ENCODE peak calls at places on chromosome 1, in six cellular contexts. F, M, I, W, Q and O are unnamed samples.

GRCh38 chr1:63607322-63607721 is 14.1 kb downstream of the PGM1 start:
- DNase-seq in F (no peak), M (no peak), I (no peak), W (no peak), Q (no peak), O (no peak)

GRCh38 chr1:190344454-190344853 is 133.2 kb downstream of the BRINP3 start:
- DNase-seq in F (no peak), M (no peak), I (no peak), W (no peak), Q (no peak), O (no peak)

GRCh38 chr1:9233241-9233941 is 1.2 kb upstream of the H6PD start:
- DNase-seq in F (no peak), M (no peak), I (no peak), W (peak), Q (no peak), O (no peak)

GRCh38 chr1:92583821-92584760 is 97.4 kb upstream of the GFI1 start:
- DNase-seq in F (no peak), M (no peak), I (no peak), W (no peak), Q (no peak), O (no peak)

GRCh38 chr1:55375617-55376258 is 160.6 kb upstream of the USP24 start:
- DNase-seq in F (peak), M (peak), I (peak), W (peak), Q (peak), O (peak)

GRCh38 chr1:244626709-244627108 is 26.2 kb upstream of the DESI2 start:
- DNase-seq in F (no peak), M (no peak), I (no peak), W (no peak), Q (no peak), O (no peak)

GRCh38 chr1:226716577-226716976 is 22.5 kb downstream of the ITPKB start:
- DNase-seq in F (no peak), M (no peak), I (no peak), W (no peak), Q (no peak), O (no peak)

GRCh38 chr1:5432436-5432835 is 559.8 kb downstream of the NPHP4 start:
- DNase-seq in F (no peak), M (no peak), I (no peak), W (no peak), Q (no peak), O (no peak)

GRCh38 chr1:150161747-150162581 is 12.2 kb downstream of the PLEKHO1 start:
- DNase-seq in F (no peak), M (peak), I (no peak), W (no peak), Q (no peak), O (peak)

GRCh38 chr1:247337961-247338360 is 6.3 kb upstream of the ZNF496 start:
- DNase-seq in F (no peak), M (no peak), I (no peak), W (no peak), Q (no peak), O (no peak)

GRCh38 chr1:88013485-88013884 is 670.6 kb upstream of the PKN2 start:
- DNase-seq in F (no peak), M (no peak), I (no peak), W (no peak), Q (no peak), O (no peak)

GRCh38 chr1:110770832-110771231 is 96.1 kb upstream of the KCNA3 start:
- DNase-seq in F (no peak), M (no peak), I (no peak), W (no peak), Q (no peak), O (no peak)

GRCh38 chr1:212557739-212558664 is 50.6 kb upstream of the ATF3 start:
- DNase-seq in F (peak), M (no peak), I (peak), W (no peak), Q (no peak), O (peak)

GRCh38 chr1:248808876-248809275 is 16.8 kb downstream of the SH3BP5L start:
- DNase-seq in F (no peak), M (no peak), I (peak), W (no peak), Q (no peak), O (no peak)

GRCh38 chr1:203935286-203935685 is 73.9 kb downstream of the SNRPE start:
- DNase-seq in F (no peak), M (no peak), I (no peak), W (no peak), Q (no peak), O (no peak)

GRCh38 chr1:93013311-93014091 is 52.2 kb upstream of the DIPK1A start:
- DNase-seq in F (no peak), M (no peak), I (no peak), W (no peak), Q (no peak), O (no peak)

GRCh38 chr1:8590696-8591351 is 226.6 kb downstream of the RERE start:
- DNase-seq in F (no peak), M (no peak), I (no peak), W (no peak), Q (no peak), O (no peak)

DNA sequence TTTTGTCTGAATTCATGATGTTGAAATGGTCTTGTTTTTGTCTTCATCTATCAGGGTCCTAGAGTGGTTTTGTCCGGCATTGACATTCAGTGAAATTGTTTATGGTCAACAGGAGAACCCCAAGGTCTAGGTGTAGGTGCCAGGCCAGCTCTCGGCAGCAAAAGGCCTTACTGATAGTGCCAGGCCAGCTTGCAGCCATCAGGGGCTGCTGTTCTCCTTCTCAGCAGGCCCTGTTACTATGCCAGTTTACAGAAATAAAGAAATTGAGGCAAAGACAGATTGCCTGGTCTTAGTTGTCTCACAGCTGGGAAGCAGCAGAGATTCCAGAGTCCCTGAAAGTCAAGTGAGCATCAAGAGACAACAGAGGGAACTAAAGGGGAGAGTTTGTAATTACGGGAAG is 12.0 kb downstream of the HMGB4 start:
- DNase-seq in F (no peak), M (no peak), I (no peak), W (no peak), Q (no peak), O (no peak)
- TF ChIP-seq CTCF in F (no peak), M (no peak), I (no peak), W (no peak), Q (no peak), O (no peak)

GRCh38 chr1:186978596-186979556 is 150.1 kb downstream of the PLA2G4A start:
- DNase-seq in F (peak), M (no peak), I (no peak), W (no peak), Q (no peak), O (no peak)
- TF ChIP-seq REST in F (no peak), M (no peak), I (no peak), W (no peak), Q (no peak), O (no peak)

DNA sequence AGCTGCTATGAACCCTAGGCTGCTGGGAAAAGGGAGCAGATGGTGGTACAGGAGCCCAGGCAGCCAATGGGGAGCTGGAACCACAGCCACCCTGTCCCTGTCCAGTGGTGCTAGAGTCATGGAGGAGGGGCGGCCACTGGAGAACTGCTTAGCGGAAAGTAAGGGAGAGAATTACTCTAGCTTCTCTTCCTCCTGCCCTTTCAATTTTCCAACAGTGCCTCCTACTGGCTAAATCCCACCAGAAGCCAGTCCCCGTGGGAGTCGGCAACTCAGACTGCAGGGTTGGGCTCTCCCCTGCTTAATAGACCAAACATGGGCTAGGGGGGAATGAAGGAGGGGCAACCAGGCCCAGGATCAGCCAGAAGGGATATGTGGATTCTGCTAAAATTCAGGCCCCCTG is 154.5 kb downstream of the ACTL8 start:
- DNase-seq in F (no peak), M (no peak), I (no peak), W (no peak), Q (no peak), O (peak)
- TF ChIP-seq CTCF in F (peak), M (peak), I (peak), W (peak), Q (peak), O (peak)

GRCh38 chr1:85583355-85584263 is 3.0 kb downstream of the CCN1 start:
- DNase-seq in F (no peak), M (no peak), I (no peak), W (no peak), Q (no peak), O (no peak)
- TF ChIP-seq REST in F (no peak), M (no peak), I (no peak), W (no peak), Q (no peak), O (no peak)

GRCh38 chr1:22379566-22379965 is 72.1 kb upstream of the ZBTB40 start:
- DNase-seq in F (peak), M (no peak), I (no peak), W (no peak), Q (no peak), O (no peak)

GRCh38 chr1:22383526-22384291 is 67.9 kb upstream of the ZBTB40 start:
- DNase-seq in F (no peak), M (peak), I (peak), W (no peak), Q (no peak), O (no peak)

GRCh38 chr1:22376976-22377375 is 74.7 kb upstream of the ZBTB40 start:
- DNase-seq in F (no peak), M (no peak), I (no peak), W (no peak), Q (no peak), O (no peak)

GRCh38 chr1:22376546-22376945 is 75.1 kb upstream of the ZBTB40 start:
- DNase-seq in F (no peak), M (no peak), I (no peak), W (no peak), Q (no peak), O (peak)

GRCh38 chr1:22380024-22380785 is 71.4 kb upstream of the ZBTB40 start:
- DNase-seq in F (no peak), M (peak), I (peak), W (no peak), Q (no peak), O (no peak)
- TF ChIP-seq CTCF in F (no peak), M (no peak), I (peak), W (peak), Q (peak), O (peak)

GRCh38 chr1:241821363-241821762 is 26.6 kb upstream of the EXO1 start:
- DNase-seq in F (no peak), M (no peak), I (no peak), W (no peak), Q (no peak), O (no peak)

GRCh38 chr1:241827308-241827707 is 20.7 kb upstream of the EXO1 start:
- DNase-seq in F (no peak), M (no peak), I (no peak), W (no peak), Q (no peak), O (no peak)

GRCh38 chr1:241825581-241825980 is 22.4 kb upstream of the EXO1 start:
- DNase-seq in F (no peak), M (no peak), I (no peak), W (no peak), Q (no peak), O (no peak)

GRCh38 chr1:241822846-241823245 is 25.2 kb upstream of the EXO1 start:
- DNase-seq in F (no peak), M (no peak), I (no peak), W (no peak), Q (no peak), O (no peak)

GRCh38 chr1:241823925-241824324 is 24.1 kb upstream of the EXO1 start:
- DNase-seq in F (no peak), M (no peak), I (peak), W (no peak), Q (peak), O (no peak)
- TF ChIP-seq REST in F (no peak), M (no peak), I (no peak), W (no peak), Q (no peak), O (no peak)

GRCh38 chr1:29861446-29861845 is 625.1 kb downstream of the PTPRU start:
- DNase-seq in F (no peak), M (no peak), I (no peak), W (no peak), Q (no peak), O (no peak)

GRCh38 chr1:29865051-29865450 is 628.7 kb downstream of the PTPRU start:
- DNase-seq in F (no peak), M (no peak), I (no peak), W (no peak), Q (no peak), O (no peak)

GRCh38 chr1:29860681-29861080 is 624.4 kb downstream of the PTPRU start:
- DNase-seq in F (no peak), M (no peak), I (no peak), W (no peak), Q (no peak), O (no peak)

GRCh38 chr1:29868944-29869343 is 632.6 kb downstream of the PTPRU start:
- DNase-seq in F (no peak), M (no peak), I (no peak), W (no peak), Q (no peak), O (no peak)

GRCh38 chr1:29864431-29865022 is 628.2 kb downstream of the PTPRU start:
- DNase-seq in F (peak), M (no peak), I (peak), W (no peak), Q (no peak), O (no peak)
- TF ChIP-seq CTCF in F (no peak), M (no peak), I (no peak), W (no peak), Q (no peak), O (no peak)

GRCh38 chr1:119700326-119700725 is 11.4 kb upstream of the PHGDH start:
- DNase-seq in F (no peak), M (no peak), I (no peak), W (no peak), Q (no peak), O (no peak)

GRCh38 chr1:119703666-119704450 is 7.9 kb upstream of the PHGDH start:
- DNase-seq in F (no peak), M (no peak), I (no peak), W (no peak), Q (no peak), O (no peak)

GRCh38 chr1:119701659-119702058 is 10.1 kb upstream of the PHGDH start:
- DNase-seq in F (no peak), M (no peak), I (no peak), W (no peak), Q (no peak), O (no peak)

GRCh38 chr1:119702384-119702783 is 9.3 kb upstream of the PHGDH start:
- DNase-seq in F (no peak), M (peak), I (no peak), W (no peak), Q (no peak), O (no peak)
- TF ChIP-seq REST in F (no peak), M (no peak), I (no peak), W (no peak), Q (no peak), O (no peak)